ENCODE peak calls at places on chromosome 5, in four cellular contexts. L is AG08395; M is NCI-H226; F is activated T-helper 1 cell treated with anti-CD3 and anti-CD28 coated beads, Interleukin-2, amount 50 U/mL, for 16 hours. I is an unnamed sample.

GRCh38 chr5:150489358-150490295 is 18.3 kb upstream of the NDST1 start:
- DNase-seq in L (no peak), M (no peak), F (no peak), I (no peak)

GRCh38 chr5:74336286-74336685 is 304.2 kb downstream of the ENC1 start:
- DNase-seq in L (no peak), M (no peak), F (no peak), I (no peak)

GRCh38 chr5:39014544-39014943 is 59.7 kb downstream of the RICTOR start:
- DNase-seq in L (peak; percentile 25), M (peak; percentile 28), F (no peak), I (no peak)

GRCh38 chr5:110354341-110354740 is 372.1 kb downstream of the TMEM232 start:
- DNase-seq in L (peak; percentile 35), M (no peak), F (no peak), I (no peak)

GRCh38 chr5:174910245-174910737 is 185.9 kb downstream of the MSX2 start:
- DNase-seq in L (peak; percentile 65), M (no peak), F (peak; percentile 13), I (no peak)

GRCh38 chr5:60852940-60853339 is 8.9 kb upstream of the ELOVL7 start:
- DNase-seq in L (no peak), M (peak; percentile 78), F (no peak), I (no peak)

GRCh38 chr5:158463971-158464370 is 605.0 kb upstream of the CLINT1 start:
- DNase-seq in L (peak; percentile 54), M (no peak), F (no peak), I (no peak)

GRCh38 chr5:90558344-90559192 is at the start of gene ADGRV1:
- DNase-seq in L (peak; percentile 22), M (no peak), F (no peak), I (no peak)

GRCh38 chr5:132663771-132664695 is 6.1 kb downstream of the IL13 start:
- DNase-seq in L (no peak), M (no peak), F (no peak), I (no peak)

GRCh38 chr5:41625571-41625970 is 115.2 kb upstream of the PLCXD3 start:
- DNase-seq in L (no peak), M (no peak), F (no peak), I (no peak)

GRCh38 chr5:40378431-40379175 is 301.1 kb upstream of the PTGER4 start:
- DNase-seq in L (no peak), M (no peak), F (no peak), I (no peak)

GRCh38 chr5:11384441-11385250 is 519.6 kb downstream of the CTNND2 start:
- DNase-seq in L (no peak), M (no peak), F (no peak), I (no peak)

GRCh38 chr5:72163349-72163983 is 56.2 kb downstream of the MAP1B start:
- DNase-seq in L (no peak), M (no peak), F (no peak), I (no peak)

GRCh38 chr5:91072891-91073290 is 310.2 kb downstream of the ARRDC3 start:
- DNase-seq in L (peak; percentile 46), M (no peak), F (no peak), I (no peak)

GRCh38 chr5:72494700-72495124 is 12.5 kb downstream of the ZNF366 start:
- DNase-seq in L (peak; percentile 37), M (no peak), F (no peak), I (no peak)

GRCh38 chr5:100777680-100778281 is 125.3 kb downstream of the ST8SIA4 start:
- DNase-seq in L (peak; percentile 65), M (peak; percentile 69), F (no peak), I (no peak)

GRCh38 chr5:157597277-157597676 is 21.7 kb upstream of the ADAM19 start:
- DNase-seq in L (no peak), M (no peak), F (no peak), I (no peak)

GRCh38 chr5:71483355-71483754 is 27.9 kb downstream of the BDP1 start:
- DNase-seq in L (peak; percentile 28), M (peak; percentile 22), F (no peak), I (no peak)

GRCh38 chr5:149450199-149450598 is 71.1 kb upstream of the IL17B start:
- DNase-seq in L (peak; percentile 74), M (peak; percentile 24), F (no peak), I (no peak)

GRCh38 chr5:17709011-17709710 is 74.9 kb downstream of the TAF11L14 start:
- DNase-seq in L (no peak), M (no peak), F (no peak), I (no peak)

GRCh38 chr5:31173621-31174020 is 19.9 kb upstream of the CDH6 start:
- DNase-seq in L (no peak), M (no peak), F (no peak), I (no peak)

GRCh38 chr5:126917918-126918623 is 112.3 kb downstream of the MARCHF3 start:
- DNase-seq in L (no peak), M (no peak), F (no peak), I (no peak)

GRCh38 chr5:33322632-33323031 is 118.1 kb upstream of the TARS1 start:
- DNase-seq in L (no peak), M (no peak), F (no peak), I (no peak)

GRCh38 chr5:453725-454481 is 10.9 kb downstream of the EXOC3 start:
- DNase-seq in L (no peak), M (no peak), F (no peak), I (no peak)

GRCh38 chr5:141084487-141084989 is 9.9 kb upstream of the PCDHB2 start:
- DNase-seq in L (peak; percentile 70), M (peak; percentile 62), F (no peak), I (no peak)

GRCh38 chr5:174553556-174553955 is 170.8 kb upstream of the MSX2 start:
- DNase-seq in L (no peak), M (no peak), F (no peak), I (no peak)

GRCh38 chr5:163503106-163504090 is 2.0 kb upstream of the MAT2B start:
- DNase-seq in L (peak; percentile 75), M (peak; percentile 44), F (no peak), I (no peak)

GRCh38 chr5:80761176-80761575 is 106.4 kb upstream of the DHFR start:
- DNase-seq in L (no peak), M (peak; percentile 20), F (no peak), I (no peak)

GRCh38 chr5:60687927-60688720 is 11.8 kb downstream of the DEPDC1B start:
- DNase-seq in L (peak; percentile 57), M (peak; percentile 60), F (no peak), I (no peak)